ENCODE peak calls at places on chromosomes 13 and 19, in four cellular contexts. One of them, this sample, is unnamed.

GRCh38 chr13:51067376-51068125 is 43.5 kb downstream of the C13orf42 start:
- DNase-seq in mesothelial cell of epicardium: no peak
- DNase-seq in tibial nerve: no peak
- DNase-seq in MCF 10A: no peak
- DNase-seq in this sample: no peak

GRCh38 chr13:44439615-44440014 is 66.0 kb downstream of the SERP2 start:
- DNase-seq in MCF 10A: no peak
- DNase-seq in tibial nerve: no peak
- DNase-seq in mesothelial cell of epicardium: no peak
- DNase-seq in this sample: no peak

GRCh38 chr13:34044660-34045080 is 226.7 kb downstream of the RFC3 start:
- DNase-seq in mesothelial cell of epicardium: no peak
- DNase-seq in tibial nerve: no peak
- DNase-seq in MCF 10A: peak; percentile 90
- DNase-seq in this sample: no peak

GRCh38 chr19:18282021-18282787 is 782 bp upstream of the JUND start:
- DNase-seq in mesothelial cell of epicardium: no peak
- DNase-seq in MCF 10A: no peak
- DNase-seq in tibial nerve: no peak
- DNase-seq in this sample: no peak

GRCh38 chr19:29978139-29978538 is 36.1 kb downstream of the URI1 start:
- DNase-seq in tibial nerve: no peak
- DNase-seq in mesothelial cell of epicardium: no peak
- DNase-seq in MCF 10A: no peak
- DNase-seq in this sample: no peak

GRCh38 chr19:2057484-2058469 is 6.7 kb upstream of the MKNK2 start:
- DNase-seq in MCF 10A: no peak
- DNase-seq in tibial nerve: no peak
- DNase-seq in mesothelial cell of epicardium: no peak
- DNase-seq in this sample: no peak

GRCh38 chr19:15288146-15288963 is 44.0 kb downstream of the BRD4 start:
- DNase-seq in tibial nerve: peak; percentile 35
- DNase-seq in MCF 10A: no peak
- DNase-seq in mesothelial cell of epicardium: no peak
- DNase-seq in this sample: peak; percentile 47

GRCh38 chr13:95627590-95627989 is 16.9 kb downstream of the DZIP1 start:
- DNase-seq in mesothelial cell of epicardium: no peak
- DNase-seq in MCF 10A: no peak
- DNase-seq in tibial nerve: no peak
- DNase-seq in this sample: no peak

GRCh38 chr13:95704510-95704909 is 27.6 kb downstream of the DNAJC3 start:
- DNase-seq in mesothelial cell of epicardium: no peak
- DNase-seq in MCF 10A: peak; percentile 62
- DNase-seq in tibial nerve: no peak
- DNase-seq in this sample: no peak

GRCh38 chr19:42529248-42529764 is 1.0 kb upstream of the CEACAM1 start:
- DNase-seq in tibial nerve: peak; percentile 35
- DNase-seq in MCF 10A: peak; percentile 70
- DNase-seq in mesothelial cell of epicardium: peak; percentile 40
- DNase-seq in this sample: peak; percentile 71

GRCh38 chr19:4059931-4060620 is 6.6 kb downstream of the ZBTB7A start:
- DNase-seq in MCF 10A: peak; percentile 80
- DNase-seq in tibial nerve: peak; percentile 58
- DNase-seq in mesothelial cell of epicardium: no peak
- DNase-seq in this sample: no peak

GRCh38 chr13:39913928-39914327 is 258.5 kb downstream of the COG6 start:
- DNase-seq in MCF 10A: peak; percentile 87
- DNase-seq in tibial nerve: peak; percentile 18
- DNase-seq in mesothelial cell of epicardium: no peak
- DNase-seq in this sample: no peak

GRCh38 chr13:22915442-22916082 is 265.2 kb upstream of the SGCG start:
- DNase-seq in tibial nerve: no peak
- DNase-seq in MCF 10A: peak; percentile 0
- DNase-seq in mesothelial cell of epicardium: no peak
- DNase-seq in this sample: peak; percentile 58

GRCh38 chr13:30581582-30581981 is 36.1 kb upstream of the USPL1 start:
- DNase-seq in tibial nerve: no peak
- DNase-seq in mesothelial cell of epicardium: no peak
- DNase-seq in MCF 10A: peak; percentile 43
- DNase-seq in this sample: no peak

GRCh38 chr13:21074601-21075302 is 13.4 kb upstream of the LATS2 start:
- DNase-seq in tibial nerve: no peak
- DNase-seq in mesothelial cell of epicardium: no peak
- DNase-seq in MCF 10A: no peak
- DNase-seq in this sample: no peak

GRCh38 chr19:57167385-57167784 is at the start of gene DUXA:
- DNase-seq in MCF 10A: no peak
- DNase-seq in tibial nerve: no peak
- DNase-seq in mesothelial cell of epicardium: no peak
- DNase-seq in this sample: no peak

GRCh38 chr19:47467914-47468313 is 3.8 kb downstream of the SLC8A2 start:
- DNase-seq in mesothelial cell of epicardium: no peak
- DNase-seq in tibial nerve: no peak
- DNase-seq in MCF 10A: no peak
- DNase-seq in this sample: no peak

GRCh38 chr13:40236566-40237168 is 429.8 kb downstream of the FOXO1 start:
- DNase-seq in mesothelial cell of epicardium: no peak
- DNase-seq in MCF 10A: peak; percentile 88
- DNase-seq in tibial nerve: peak; percentile 59
- DNase-seq in this sample: no peak

GRCh38 chr19:11088508-11089253 is 582 bp upstream of the LDLR start:
- DNase-seq in tibial nerve: peak; percentile 38
- DNase-seq in MCF 10A: peak; percentile 71
- DNase-seq in mesothelial cell of epicardium: no peak
- DNase-seq in this sample: no peak

GRCh38 chr19:31312004-31312403 is 37.2 kb downstream of the TSHZ3 start:
- DNase-seq in mesothelial cell of epicardium: no peak
- DNase-seq in tibial nerve: no peak
- DNase-seq in MCF 10A: no peak
- DNase-seq in this sample: no peak

GRCh38 chr13:113296842-113297369 is at the start of gene LAMP1:
- DNase-seq in tibial nerve: peak; percentile 99
- DNase-seq in MCF 10A: peak; percentile 95
- DNase-seq in mesothelial cell of epicardium: peak; percentile 99
- DNase-seq in this sample: peak; percentile 100

GRCh38 chr13:113302940-113303339 is 5.9 kb downstream of the LAMP1 start:
- DNase-seq in MCF 10A: no peak
- DNase-seq in tibial nerve: no peak
- DNase-seq in mesothelial cell of epicardium: no peak
- DNase-seq in this sample: no peak

GRCh38 chr13:113297370-113297871 is 382 bp downstream of the LAMP1 start:
- DNase-seq in mesothelial cell of epicardium: no peak
- DNase-seq in tibial nerve: no peak
- DNase-seq in MCF 10A: peak; percentile 9
- DNase-seq in this sample: no peak

GRCh38 chr13:113299951-113300350 is 2.9 kb downstream of the LAMP1 start:
- DNase-seq in mesothelial cell of epicardium: no peak
- DNase-seq in MCF 10A: no peak
- DNase-seq in tibial nerve: no peak
- DNase-seq in this sample: no peak

DNA sequence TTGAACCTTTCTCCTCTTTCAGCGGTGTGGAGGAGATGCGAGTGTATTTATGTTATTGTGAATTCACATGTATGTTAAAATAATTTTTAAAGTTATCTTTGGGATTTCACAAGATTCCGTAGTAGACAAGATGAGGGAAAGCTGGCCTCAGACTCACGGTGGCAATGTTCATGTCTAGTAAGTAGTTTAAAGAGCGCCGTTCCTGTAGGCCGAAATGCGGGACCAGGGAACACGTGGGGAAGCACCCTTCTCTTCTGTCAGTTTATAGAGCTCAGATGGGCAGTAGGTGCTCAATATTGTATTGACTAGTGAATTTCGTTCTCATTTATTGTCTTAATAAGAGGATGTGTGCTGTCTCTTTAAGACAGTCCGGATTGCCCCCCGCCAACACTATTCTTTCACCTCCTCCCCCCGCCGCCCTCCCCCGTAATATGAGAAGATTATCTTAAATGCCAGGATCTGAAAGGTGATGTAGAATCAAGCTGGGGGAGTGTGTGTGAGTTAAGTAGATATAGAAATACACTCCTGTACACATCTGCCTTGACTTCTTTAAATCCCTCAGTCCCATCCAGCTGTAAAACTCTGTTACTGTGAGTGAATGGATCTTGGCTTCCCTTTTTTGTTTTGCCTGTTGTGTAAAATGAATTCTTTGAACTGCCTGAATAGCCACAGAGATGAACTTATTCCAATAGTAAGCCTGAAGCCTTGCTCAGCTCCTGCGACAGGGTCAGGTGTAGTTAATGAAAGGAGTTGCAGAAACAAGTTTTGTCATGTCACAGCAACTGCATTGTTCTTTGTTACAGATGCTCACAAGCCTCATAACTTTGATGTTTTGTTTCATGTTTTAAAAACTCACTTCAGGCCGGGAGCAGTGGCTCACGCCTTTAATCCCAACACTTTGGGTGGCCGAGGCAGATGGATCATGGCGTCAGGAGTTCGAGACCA is 1.2 kb downstream of the LAMP1 start:
- DNase-seq in MCF 10A: peak; percentile 3
- DNase-seq in mesothelial cell of epicardium: no peak
- DNase-seq in tibial nerve: no peak
- DNase-seq in this sample: no peak
- TF ChIP-seq CTCF in MCF 10A: no peak
- TF ChIP-seq CTCF in mesothelial cell of epicardium: no peak
- TF ChIP-seq CTCF in tibial nerve: no peak
- TF ChIP-seq CTCF in this sample: no peak

DNA sequence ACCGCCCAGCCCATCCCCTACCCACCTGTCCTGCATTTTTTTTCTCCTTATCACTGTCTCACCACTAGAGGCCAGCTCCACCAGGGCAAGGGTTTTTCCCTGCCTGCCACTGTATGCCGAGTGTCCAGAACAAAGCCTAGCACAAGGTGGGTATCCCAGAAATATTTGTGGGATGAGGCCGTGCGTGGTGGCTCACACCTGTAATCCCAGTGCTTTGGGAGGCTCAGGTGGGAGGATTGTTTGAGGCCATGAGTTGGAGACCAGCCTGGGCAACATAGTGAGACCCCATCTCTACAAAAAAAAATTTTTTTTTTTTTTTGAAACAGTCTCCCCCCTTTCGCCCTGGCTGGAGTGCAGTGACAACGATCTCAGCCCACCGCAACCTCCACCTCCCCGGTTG is 2.9 kb upstream of the MRI1 start:
- DNase-seq in MCF 10A: no peak
- DNase-seq in mesothelial cell of epicardium: no peak
- DNase-seq in tibial nerve: no peak
- DNase-seq in this sample: no peak
- TF ChIP-seq CTCF in MCF 10A: no peak
- TF ChIP-seq CTCF in mesothelial cell of epicardium: no peak
- TF ChIP-seq CTCF in tibial nerve: no peak
- TF ChIP-seq CTCF in this sample: peak; percentile 28

DNA sequence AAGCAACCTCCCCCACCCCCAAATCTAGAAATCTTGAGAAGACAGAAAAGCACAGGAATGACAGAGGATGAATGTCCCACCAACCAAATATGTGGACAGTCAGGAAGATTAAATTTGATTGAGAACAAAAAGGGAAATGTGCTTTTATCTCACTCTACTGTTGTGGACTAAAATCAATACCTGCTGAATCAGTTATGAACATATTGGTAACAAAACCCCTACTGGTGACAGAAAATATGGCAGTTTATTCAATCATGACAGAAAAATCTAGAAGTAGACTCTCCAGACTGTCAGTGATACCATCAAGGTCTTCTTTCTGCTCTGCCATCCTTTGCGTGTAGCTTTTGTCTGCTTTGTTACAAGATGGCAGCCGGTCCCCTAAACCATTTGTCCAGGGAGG is 35.2 kb downstream of the FAM216B start:
- DNase-seq in MCF 10A: no peak
- DNase-seq in tibial nerve: no peak
- DNase-seq in mesothelial cell of epicardium: no peak
- DNase-seq in this sample: no peak
- TF ChIP-seq CTCF in MCF 10A: no peak
- TF ChIP-seq CTCF in tibial nerve: no peak
- TF ChIP-seq CTCF in mesothelial cell of epicardium: peak; percentile 78
- TF ChIP-seq CTCF in this sample: peak; percentile 42

GRCh38 chr19:21474671-21475181 is 30.7 kb upstream of the ZNF429 start:
- DNase-seq in MCF 10A: no peak
- DNase-seq in tibial nerve: peak; percentile 37
- DNase-seq in mesothelial cell of epicardium: peak; percentile 67
- DNase-seq in this sample: peak; percentile 75
- TF ChIP-seq CTCF in MCF 10A: no peak
- TF ChIP-seq CTCF in tibial nerve: no peak
- TF ChIP-seq CTCF in mesothelial cell of epicardium: no peak
- TF ChIP-seq CTCF in this sample: no peak

This sample was measured in neural crest cell.